ENCODE peak calls at places on chromosome 7, in ten cellular contexts. M, O, N, G, C, B, V, A, K and Q are unnamed samples.

GRCh38 chr7:155850730-155851678 is 38.7 kb upstream of the SHH start:
- DNase-seq in B (no peak), M (no peak), V (peak), O (no peak), A (no peak), C (no peak), G (no peak), N (no peak), K (peak), Q (no peak)

GRCh38 chr7:135943266-135943889 is 33.8 kb downstream of the MTPN start:
- DNase-seq in V (no peak), K (no peak), N (no peak), O (no peak), A (no peak), G (no peak), B (no peak), M (no peak), C (no peak), Q (no peak)

GRCh38 chr7:130611206-130611605 is 57.3 kb downstream of the COPG2 start:
- DNase-seq in O (no peak), N (no peak), C (no peak), M (no peak), G (no peak), B (no peak), V (no peak), K (no peak), A (no peak), Q (no peak)

GRCh38 chr7:28037220-28038010 is 143.2 kb downstream of the JAZF1 start:
- DNase-seq in B (peak), G (no peak), V (no peak), O (no peak), M (no peak), A (peak), K (no peak), N (peak), C (peak), Q (no peak)

GRCh38 chr7:67602246-67602645 is 605.6 kb downstream of the TYW1 start:
- DNase-seq in N (no peak), O (no peak), B (no peak), V (no peak), A (no peak), C (no peak), K (no peak), M (no peak), G (no peak), Q (no peak)

GRCh38 chr7:121442845-121443244 is 46.7 kb upstream of the FAM3C start:
- DNase-seq in O (no peak), K (no peak), V (no peak), N (no peak), G (no peak), C (no peak), M (no peak), A (peak), B (no peak), Q (no peak)

GRCh38 chr7:156735861-156736260 is 95.3 kb downstream of the RNF32 start:
- DNase-seq in M (no peak), C (peak), B (peak), A (no peak), V (no peak), K (no peak), G (no peak), N (peak), O (no peak), Q (no peak)

GRCh38 chr7:80066646-80067045 is 68.0 kb upstream of the GNAI1 start:
- DNase-seq in G (no peak), A (no peak), K (no peak), V (no peak), M (no peak), B (no peak), O (no peak), C (no peak), N (no peak), Q (no peak)

GRCh38 chr7:3309140-3309539 is 8.1 kb downstream of the SDK1 start:
- DNase-seq in M (no peak), G (peak), V (no peak), B (no peak), K (no peak), N (peak), O (no peak), A (peak), C (peak), Q (no peak)

GRCh38 chr7:24778543-24779282 is 21.4 kb upstream of the GSDME start:
- DNase-seq in C (peak), M (no peak), G (no peak), O (no peak), A (peak), N (peak), B (no peak), V (no peak), K (no peak), Q (no peak)

GRCh38 chr7:15891151-15891842 is 204.8 kb upstream of the MEOX2 start:
- DNase-seq in V (no peak), A (no peak), G (no peak), B (no peak), C (peak), K (no peak), N (no peak), M (no peak), O (no peak), Q (no peak)

GRCh38 chr7:158779061-158779992 is 50.0 kb downstream of the ESYT2 start:
- DNase-seq in A (no peak), V (no peak), N (no peak), K (no peak), M (no peak), O (no peak), C (no peak), G (no peak), B (no peak), Q (peak)

GRCh38 chr7:1954366-1955004 is 278.3 kb downstream of the MAD1L1 start:
- DNase-seq in M (no peak), A (no peak), O (no peak), B (no peak), N (no peak), G (no peak), V (no peak), C (no peak), K (no peak), Q (no peak)

GRCh38 chr7:29563590-29564454 is at the start of gene PRR15:
- DNase-seq in C (no peak), V (peak), A (peak), G (peak), M (no peak), O (no peak), B (no peak), N (no peak), K (no peak), Q (peak)

GRCh38 chr7:1854521-1855395 is 184.7 kb downstream of the ELFN1 start:
- DNase-seq in G (no peak), N (no peak), O (no peak), M (no peak), A (no peak), V (peak), B (no peak), K (peak), C (no peak), Q (peak)

GRCh38 chr7:106402898-106403297 is 118.1 kb upstream of the NAMPT start:
- DNase-seq in O (no peak), G (no peak), A (no peak), C (no peak), B (no peak), V (no peak), M (no peak), N (no peak), K (no peak), Q (no peak)

GRCh38 chr7:24715661-24716479 is 41.4 kb downstream of the GSDME start:
- DNase-seq in K (no peak), C (peak), M (no peak), A (peak), V (no peak), B (peak), N (peak), O (no peak), G (no peak), Q (no peak)

GRCh38 chr7:140398821-140399220 is 491 bp upstream of the SLC37A3 start:
- DNase-seq in K (no peak), G (no peak), B (no peak), O (no peak), M (no peak), V (no peak), A (no peak), N (no peak), C (no peak), Q (no peak)

GRCh38 chr7:30996261-30996660 is 32.5 kb downstream of the GHRHR start:
- DNase-seq in G (no peak), B (no peak), N (no peak), A (no peak), O (no peak), V (no peak), M (no peak), K (no peak), C (no peak), Q (no peak)

GRCh38 chr7:46107610-46108217 is 186.6 kb upstream of the IGFBP3 start:
- DNase-seq in C (no peak), B (no peak), G (no peak), O (no peak), A (no peak), N (no peak), M (no peak), V (no peak), K (no peak), Q (no peak)

GRCh38 chr7:35416568-35416967 is 162.7 kb upstream of the TBX20 start:
- DNase-seq in V (no peak), A (no peak), C (no peak), K (no peak), M (no peak), G (no peak), O (no peak), N (no peak), B (no peak), Q (no peak)

GRCh38 chr7:77538186-77538907 is 1.3 kb downstream of the PTPN12 start:
- DNase-seq in K (peak), B (peak), N (peak), O (no peak), G (peak), M (peak), V (peak), C (peak), A (peak), Q (peak)

GRCh38 chr7:155526225-155526624 is 20.1 kb downstream of the CNPY1 start:
- DNase-seq in V (no peak), B (no peak), N (no peak), O (no peak), G (no peak), A (no peak), K (no peak), M (no peak), C (no peak), Q (no peak)

GRCh38 chr7:118183254-118183585 is 744 bp upstream of the LSM8 start:
- DNase-seq in M (no peak), N (no peak), A (peak), K (no peak), C (peak), O (no peak), B (no peak), V (no peak), G (no peak), Q (no peak)

GRCh38 chr7:106167439-106168136 is 55.5 kb upstream of the SYPL1 start:
- DNase-seq in M (no peak), N (peak), K (no peak), V (no peak), C (peak), O (no peak), B (no peak), A (no peak), G (no peak), Q (no peak)

GRCh38 chr7:94472608-94473007 is 37.0 kb upstream of the CASD1 start:
- DNase-seq in V (no peak), C (no peak), N (no peak), O (no peak), B (no peak), G (no peak), M (no peak), A (no peak), K (no peak), Q (no peak)

GRCh38 chr7:46301677-46302076 is 380.6 kb upstream of the IGFBP3 start:
- DNase-seq in N (peak), V (no peak), K (no peak), B (no peak), A (peak), C (peak), O (no peak), G (no peak), M (no peak), Q (no peak)

GRCh38 chr7:47672267-47672920 is 90.5 kb upstream of the TNS3 start:
- DNase-seq in B (no peak), A (no peak), N (no peak), K (no peak), G (no peak), C (no peak), O (no peak), M (no peak), V (peak), Q (no peak)

GRCh38 chr7:104185346-104185745 is 22.5 kb downstream of the ORC5 start:
- DNase-seq in O (no peak), K (no peak), G (no peak), C (peak), V (no peak), M (no peak), B (no peak), A (no peak), N (no peak), Q (no peak)

GRCh38 chr7:98626393-98627061 is 9.4 kb downstream of the NPTX2 start:
- DNase-seq in A (no peak), C (peak), O (no peak), N (no peak), B (no peak), K (peak), M (peak), V (no peak), G (no peak), Q (no peak)

GRCh38 chr7:27704407-27705199 is 35.4 kb upstream of the TAX1BP1 start:
- DNase-seq in V (no peak), C (no peak), B (no peak), M (no peak), A (no peak), K (no peak), O (no peak), G (no peak), N (no peak), Q (no peak)

GRCh38 chr7:106332186-106332585 is 47.4 kb upstream of the NAMPT start:
- DNase-seq in M (no peak), V (no peak), C (no peak), A (no peak), N (no peak), B (no peak), O (no peak), G (no peak), K (no peak), Q (no peak)

GRCh38 chr7:90816511-90817142 is 220.5 kb downstream of the CDK14 start:
- DNase-seq in M (no peak), N (peak), O (no peak), V (no peak), C (peak), K (no peak), A (peak), B (no peak), G (no peak), Q (no peak)

GRCh38 chr7:916291-916941 is 38.1 kb downstream of the ADAP1 start:
- DNase-seq in C (no peak), A (no peak), G (no peak), B (no peak), N (no peak), K (no peak), O (no peak), V (no peak), M (peak), Q (no peak)

GRCh38 chr7:151351027-151351426 is 9.4 kb downstream of the NUB1 start:
- DNase-seq in B (no peak), N (no peak), C (no peak), G (no peak), M (no peak), K (no peak), V (no peak), O (no peak), A (no peak), Q (peak)

GRCh38 chr7:15558747-15559146 is 3.1 kb downstream of the AGMO start:
- DNase-seq in N (no peak), K (no peak), O (no peak), A (peak), V (no peak), B (no peak), G (no peak), M (no peak), C (peak), Q (no peak)

GRCh38 chr7:35777121-35777520 is 23.7 kb upstream of the SEPTIN7 start:
- DNase-seq in G (no peak), C (no peak), O (no peak), N (no peak), A (no peak), M (peak), V (no peak), K (no peak), B (no peak), Q (no peak)

GRCh38 chr7:71695189-71695588 is 563.2 kb downstream of the GALNT17 start:
- DNase-seq in K (no peak), O (no peak), C (no peak), A (no peak), G (no peak), N (no peak), B (no peak), M (no peak), V (no peak), Q (no peak)

GRCh38 chr7:106421181-106421762 is 136.5 kb upstream of the NAMPT start:
- DNase-seq in M (peak), N (peak), O (no peak), V (peak), K (peak), A (peak), B (peak), G (no peak), C (peak), Q (no peak)

GRCh38 chr7:95905165-95905564 is 132.8 kb downstream of the DYNC1I1 start:
- DNase-seq in G (no peak), M (no peak), V (no peak), K (no peak), C (peak), O (no peak), N (no peak), A (no peak), B (no peak), Q (no peak)